ENCODE peak calls at places on chromosomes 11 and 22, in five cellular contexts. L is HCT116, V is SK-N-SH, T is K562, B is HepG2. K is an unnamed sample.

GRCh38 chr11:8917157-8917820 is 6.3 kb downstream of the AKIP1 start:
- DNase-seq in L (no peak), V (no peak), T (no peak), B (peak), K (peak)

GRCh38 chr11:117827521-117828511 is 3.3 kb upstream of the FXYD2 start:
- DNase-seq in L (no peak), V (no peak), B (no peak), T (no peak), K (no peak)

GRCh38 chr11:75815345-75815983 is 454 bp downstream of the UVRAG start:
- DNase-seq in T (no peak), L (no peak), B (no peak), V (no peak), K (no peak)

GRCh38 chr22:20857247-20857643 is 1.4 kb downstream of the PI4KA start:
- DNase-seq in B (no peak), L (no peak), V (no peak), T (peak), K (no peak)

GRCh38 chr22:50530857-50531545 is 1.2 kb upstream of the TYMP start:
- DNase-seq in L (peak), V (no peak), B (peak), T (no peak), K (no peak)

GRCh38 chr11:8698917-8699441 is 16.4 kb downstream of the RPL27A start:
- DNase-seq in B (no peak), T (no peak), L (no peak), V (no peak), K (no peak)

GRCh38 chr22:43213066-43213465 is 26.1 kb upstream of the TTLL12 start:
- DNase-seq in B (no peak), V (no peak), L (no peak), T (peak), K (no peak)

GRCh38 chr22:36374603-36375024 is 13.2 kb downstream of the MYH9 start:
- DNase-seq in L (peak), B (no peak), V (no peak), T (no peak), K (no peak)

GRCh38 chr22:45290410-45290936 is 5.7 kb downstream of the UPK3A start:
- DNase-seq in L (peak), T (no peak), B (no peak), V (no peak), K (no peak)

GRCh38 chr11:6395470-6396060 is 5.3 kb downstream of the SMPD1 start:
- DNase-seq in B (no peak), T (no peak), V (no peak), L (no peak), K (no peak)

GRCh38 chr11:8584096-8584495 is 9.9 kb downstream of the STK33 start:
- DNase-seq in L (no peak), B (no peak), T (no peak), V (no peak), K (no peak)

GRCh38 chr11:31641477-31642062 is 132.0 kb downstream of the ELP4 start:
- DNase-seq in L (peak), V (peak), T (peak), B (peak), K (peak)

GRCh38 chr11:134034496-134035381 is 34.1 kb upstream of the JAM3 start:
- DNase-seq in B (no peak), L (no peak), T (no peak), V (no peak), K (no peak)

GRCh38 chr22:49202226-49202625 is 625.4 kb downstream of the BRD1 start:
- DNase-seq in B (no peak), V (no peak), L (no peak), T (no peak), K (no peak)

GRCh38 chr11:45142241-45142885 is 4.1 kb upstream of the PRDM11 start:
- DNase-seq in B (no peak), V (no peak), L (no peak), T (no peak), K (no peak)

GRCh38 chr11:56160217-56160616 is at the start of gene OR8K5:
- DNase-seq in B (no peak), T (no peak), V (no peak), L (no peak), K (no peak)

GRCh38 chr11:19648321-19648720 is 64.3 kb upstream of the NAV2 start:
- DNase-seq in V (no peak), T (no peak), B (no peak), L (no peak), K (no peak)

DNA sequence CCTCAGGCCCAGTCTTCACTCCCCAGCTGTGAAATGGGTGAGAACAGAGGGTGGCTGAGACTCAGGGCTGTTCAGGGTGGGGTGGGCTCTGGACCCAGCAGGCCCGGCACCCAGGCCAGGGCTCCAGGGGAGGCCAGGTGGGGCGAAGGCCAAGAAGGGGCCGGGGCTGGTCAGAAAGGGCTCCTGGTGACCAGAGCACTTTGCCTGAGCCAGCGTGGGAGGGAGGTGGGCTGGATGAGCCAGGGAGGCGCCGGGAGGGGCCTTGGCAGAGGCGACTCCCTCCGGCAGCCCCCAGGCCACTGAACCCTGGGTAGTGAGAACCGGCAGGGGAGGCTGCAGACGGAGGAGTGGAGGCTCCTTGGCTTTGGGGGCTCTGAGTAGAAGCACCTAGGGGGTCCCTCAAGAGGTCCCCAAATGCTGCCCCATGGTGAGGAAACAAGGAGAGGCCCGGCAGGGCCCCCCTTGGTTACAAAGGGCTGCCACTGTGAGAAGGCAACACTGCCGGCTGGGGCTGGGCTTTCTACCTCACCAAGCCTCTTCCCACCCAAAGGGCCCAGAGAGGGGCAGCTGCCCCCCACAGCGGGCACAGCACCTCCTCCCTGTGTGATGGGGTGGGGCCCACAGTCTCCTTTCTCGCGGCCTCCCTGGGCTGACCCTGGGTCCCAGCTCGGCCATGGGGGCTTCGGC is 17.1 kb downstream of the PRR33 start:
- DNase-seq in B (no peak), L (no peak), V (peak), T (no peak), K (no peak)
- TF ChIP-seq YY1 in B (no peak), L (no peak), V (no peak), T (no peak), K (no peak)

GRCh38 chr11:126604461-126604860 is 249.0 kb downstream of the ST3GAL4 start:
- DNase-seq in T (no peak), V (no peak), L (no peak), B (no peak), K (no peak)

GRCh38 chr11:126606484-126606883 is 251.0 kb downstream of the ST3GAL4 start:
- DNase-seq in L (no peak), V (no peak), T (no peak), B (no peak), K (no peak)

GRCh38 chr11:126608626-126609010 is 253.1 kb downstream of the ST3GAL4 start:
- DNase-seq in T (no peak), L (no peak), B (no peak), V (no peak), K (no peak)

GRCh38 chr11:126607776-126608625 is 252.5 kb downstream of the ST3GAL4 start:
- DNase-seq in V (no peak), L (no peak), T (no peak), B (no peak), K (no peak)

DNA sequence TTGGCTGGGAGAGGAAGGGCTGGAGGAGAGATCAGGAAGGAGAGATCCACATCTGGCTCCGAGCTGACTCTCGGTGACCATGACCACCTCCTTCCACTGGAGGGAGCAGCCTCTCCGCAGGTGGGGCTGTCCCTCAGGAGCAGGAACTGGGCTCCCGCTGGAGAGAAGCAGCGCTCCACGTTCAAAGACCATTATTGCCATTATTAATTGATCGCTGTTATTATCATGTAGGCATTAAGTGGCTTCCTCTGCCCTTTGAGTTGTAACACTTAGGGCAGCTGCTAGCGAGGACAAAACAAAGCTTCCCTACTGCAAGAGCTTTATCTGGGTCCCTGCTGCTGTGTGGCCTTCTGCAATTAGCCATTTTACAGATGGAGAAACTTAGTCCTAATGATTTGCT is 251.9 kb downstream of the ST3GAL4 start:
- DNase-seq in V (peak), T (peak), L (peak), B (peak), K (no peak)
- TF ChIP-seq YY1 in V (no peak), T (no peak), L (no peak), B (no peak), K (no peak)

DNA sequence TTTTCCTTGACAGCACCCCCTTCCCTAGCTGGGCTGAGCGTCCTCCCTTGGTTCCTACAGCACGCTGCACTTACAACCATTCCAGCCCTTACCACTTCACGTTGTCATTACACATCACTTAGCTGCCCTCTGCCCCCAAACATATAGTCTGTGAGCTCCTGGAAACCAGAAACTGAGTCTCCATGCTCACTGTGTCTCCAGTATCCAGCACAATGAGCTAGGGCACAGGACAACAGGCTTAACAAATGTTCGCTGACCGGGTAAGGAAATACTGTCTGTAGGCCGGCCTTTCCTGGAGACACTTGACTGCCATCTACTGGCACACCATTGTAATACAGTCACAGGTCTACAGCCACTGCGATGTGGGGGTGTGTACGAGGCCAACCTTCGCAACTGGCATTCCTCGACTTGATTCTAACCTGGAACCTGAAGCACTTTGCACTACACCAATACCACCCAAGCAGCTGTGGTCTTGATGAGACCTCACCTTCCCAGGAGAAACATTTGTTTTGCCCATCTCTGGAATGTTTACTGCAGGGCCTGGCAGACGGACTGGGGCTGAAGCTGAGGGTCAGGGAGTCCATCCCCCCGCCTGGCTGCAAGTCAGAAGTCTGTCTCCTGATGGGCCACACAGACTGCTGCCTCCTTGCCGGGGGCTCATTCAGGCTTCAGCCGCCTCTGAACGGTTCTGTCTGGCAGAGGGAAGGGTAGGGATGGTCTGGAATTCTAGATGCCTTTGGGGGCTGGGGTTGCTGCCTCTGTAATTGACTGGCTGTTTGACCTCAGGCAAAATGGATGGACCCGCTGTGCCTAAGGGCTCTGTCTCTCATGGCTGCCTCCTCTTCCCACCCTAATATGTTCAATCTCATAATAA is 72.0 kb downstream of the SYN3 start:
- DNase-seq in B (peak), L (peak), V (peak), T (peak), K (peak)
- TF ChIP-seq YY1 in B (no peak), L (no peak), V (no peak), T (no peak), K (no peak)

GRCh38 chr11:33135768-33136443 is 25.4 kb downstream of the CSTF3 start:
- DNase-seq in B (no peak), L (no peak), V (no peak), T (no peak), K (no peak)
- TF ChIP-seq YY1 in B (no peak), L (no peak), V (no peak), T (no peak), K (no peak)

GRCh38 chr22:41181349-41182241 is 23.5 kb upstream of the L3MBTL2 start:
- DNase-seq in L (no peak), V (no peak), T (no peak), B (no peak), K (no peak)
- TF ChIP-seq YY1 in L (no peak), V (no peak), T (no peak), B (no peak), K (no peak)

DNA sequence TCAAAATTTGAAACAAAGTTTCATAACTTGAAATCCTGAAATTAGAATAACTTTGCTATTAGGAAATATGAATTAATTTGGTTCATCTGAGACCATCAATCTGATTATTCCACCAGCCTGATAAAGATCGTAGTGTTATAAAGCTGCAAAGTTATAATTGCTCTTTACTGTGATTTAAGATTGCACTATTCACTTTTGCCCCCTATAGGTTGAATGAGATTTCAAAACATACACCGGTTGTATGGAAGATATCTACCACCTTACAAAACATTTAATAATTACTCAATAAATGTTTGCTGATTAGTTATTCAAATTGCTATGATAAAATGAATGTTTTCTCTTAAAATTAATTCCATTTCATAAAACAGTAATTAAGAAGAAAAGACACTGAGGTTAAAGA is 26.1 kb downstream of the APIP start:
- DNase-seq in T (no peak), V (no peak), L (no peak), B (no peak), K (no peak)
- TF ChIP-seq YY1 in T (no peak), V (no peak), L (no peak), B (no peak), K (no peak)

GRCh38 chr22:38032681-38033521 is 24.3 kb upstream of the PICK1 start:
- DNase-seq in L (no peak), T (peak), B (peak), V (no peak), K (no peak)
- TF ChIP-seq YY1 in L (no peak), T (peak), B (peak), V (no peak), K (no peak)

DNA sequence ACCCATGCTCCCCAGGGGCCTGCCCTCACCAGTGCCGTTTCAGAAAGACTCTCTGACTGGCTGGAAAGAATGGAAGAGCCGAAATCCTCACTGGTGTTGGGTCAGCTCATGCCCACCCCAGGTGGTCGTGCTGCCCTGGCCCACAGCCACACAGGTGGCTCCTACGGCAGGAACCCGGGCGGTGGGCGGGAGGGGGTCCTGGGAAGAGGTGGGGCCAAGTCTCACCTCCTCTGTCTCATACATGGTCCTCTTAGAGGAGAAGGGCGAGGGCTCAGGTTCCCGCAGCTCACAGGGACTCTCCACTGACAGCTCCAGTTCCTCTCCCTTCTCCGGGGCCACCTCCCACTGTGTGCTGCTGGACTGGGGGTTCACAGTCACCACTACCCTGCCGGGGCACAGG is 8.2 kb downstream of the ATG2A start:
- DNase-seq in V (no peak), L (no peak), T (no peak), B (no peak), K (no peak)
- TF ChIP-seq YY1 in V (no peak), L (no peak), T (no peak), B (no peak), K (no peak)

GRCh38 chr11:107385361-107385982 is 72.2 kb downstream of the CWF19L2 start:
- DNase-seq in T (no peak), L (peak), B (peak), V (no peak), K (no peak)
- TF ChIP-seq YY1 in T (no peak), L (no peak), B (no peak), V (no peak), K (no peak)

K was measured in NT2/D1.